ENCODE peak calls at places on chromosomes 3 and 15, in eight cellular contexts. A is breast epithelium, X is sigmoid colon, H is transverse colon, M is prostate gland, I is HCT116, B is upper lobe of left lung, D is endothelial cell of umbilical vein. N is an unnamed sample.

GRCh38 chr15:88882745-88883144 is 12.6 kb downstream of the HAPLN3 start:
- DNase-seq in M (no peak), A (no peak), H (no peak), I (no peak), D (no peak), B (no peak), X (no peak), N (no peak)

GRCh38 chr3:103393395-103394186 is 958.8 kb downstream of the ZPLD1 start:
- DNase-seq in A (no peak), I (no peak), H (no peak), M (no peak), D (no peak), X (no peak), B (no peak), N (no peak)

GRCh38 chr3:155232605-155233004 is 60.9 kb downstream of the STRIT1 start:
- DNase-seq in B (peak), M (peak), H (peak), D (no peak), X (peak), I (peak), A (peak), N (peak)

GRCh38 chr3:29226709-29227108 is 54.2 kb upstream of the RBMS3 start:
- DNase-seq in M (no peak), A (no peak), D (peak), I (no peak), H (no peak), B (no peak), X (no peak), N (no peak)

GRCh38 chr3:43294975-43295374 is 8.6 kb downstream of the SNRK start:
- DNase-seq in H (no peak), I (no peak), B (no peak), A (no peak), M (no peak), X (no peak), D (peak), N (no peak)

GRCh38 chr3:186476044-186476468 is 68.1 kb downstream of the CRYGS start:
- DNase-seq in B (no peak), I (no peak), X (no peak), M (no peak), A (peak), D (no peak), H (no peak), N (no peak)

GRCh38 chr3:120858501-120858900 is 49.5 kb upstream of the STXBP5L start:
- DNase-seq in B (no peak), D (no peak), A (no peak), M (no peak), X (no peak), I (no peak), H (no peak), N (no peak)

GRCh38 chr3:61524933-61525332 is 36.4 kb upstream of the PTPRG start:
- DNase-seq in H (no peak), D (peak), I (no peak), X (no peak), A (no peak), B (no peak), M (no peak), N (no peak)

GRCh38 chr3:146491303-146491702 is 21.9 kb upstream of the PLSCR2 start:
- DNase-seq in D (no peak), M (no peak), X (no peak), H (no peak), A (no peak), B (no peak), I (no peak), N (no peak)

DNA sequence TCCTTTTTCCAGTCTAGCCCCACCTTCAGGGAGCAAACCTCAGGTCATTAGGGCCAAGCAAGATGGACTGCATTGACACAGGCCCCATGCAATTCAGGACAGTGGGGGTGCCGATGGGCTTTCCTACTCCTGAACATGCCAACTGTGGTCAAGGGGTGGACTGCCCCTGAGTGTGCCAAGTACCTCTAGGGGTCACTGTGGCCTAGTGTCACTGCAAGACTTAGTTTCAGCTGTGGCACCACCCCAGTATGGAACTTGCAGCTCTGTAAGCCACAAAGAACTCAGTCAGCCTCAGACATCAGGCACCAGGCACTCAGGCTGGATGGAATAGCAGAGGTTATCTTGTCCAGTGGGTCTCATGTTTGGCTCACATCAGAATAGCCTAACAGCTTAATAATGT is 32.3 kb downstream of the EXOG start:
- DNase-seq in B (no peak), M (no peak), I (no peak), A (no peak), D (no peak), H (no peak), X (no peak), N (no peak)
- TF ChIP-seq CTCF in B (no peak), M (no peak), I (peak), A (no peak), D (no peak), H (no peak), X (no peak), N (no peak)

GRCh38 chr15:56835598-56836275 is 82.7 kb upstream of the TCF12 start:
- DNase-seq in I (no peak), H (no peak), D (no peak), X (no peak), A (no peak), B (no peak), M (no peak), N (no peak)

GRCh38 chr15:56831467-56831866 is 87.0 kb upstream of the TCF12 start:
- DNase-seq in A (no peak), D (no peak), M (no peak), I (no peak), B (no peak), X (no peak), H (no peak), N (no peak)

GRCh38 chr15:56837281-56837680 is 81.2 kb upstream of the TCF12 start:
- DNase-seq in D (no peak), X (no peak), B (no peak), M (no peak), H (no peak), I (no peak), A (no peak), N (no peak)

GRCh38 chr15:56838085-56838484 is 80.4 kb upstream of the TCF12 start:
- DNase-seq in A (no peak), I (no peak), X (no peak), M (no peak), H (no peak), D (no peak), B (no peak), N (no peak)

GRCh38 chr15:56832125-56832524 is 86.3 kb upstream of the TCF12 start:
- DNase-seq in X (peak), A (peak), I (no peak), D (peak), H (peak), M (peak), B (peak), N (no peak)
- TF ChIP-seq POLR2AphosphoS5 in X (peak), A (no peak), I (no peak), D (no peak), H (peak), M (peak), B (no peak), N (no peak)

GRCh38 chr3:36678216-36679013 is 85.9 kb downstream of the DCLK3 start:
- DNase-seq in A (no peak), M (no peak), H (no peak), B (no peak), X (no peak), I (no peak), D (no peak), N (no peak)

GRCh38 chr3:36681867-36682266 is 82.5 kb downstream of the DCLK3 start:
- DNase-seq in M (no peak), A (no peak), X (no peak), I (no peak), H (no peak), B (no peak), D (no peak), N (no peak)

GRCh38 chr3:36674816-36675215 is 89.5 kb downstream of the DCLK3 start:
- DNase-seq in B (no peak), D (no peak), X (no peak), I (no peak), M (no peak), A (no peak), H (no peak), N (no peak)

GRCh38 chr3:36677331-36678007 is 86.9 kb downstream of the DCLK3 start:
- DNase-seq in H (no peak), X (no peak), M (no peak), I (peak), A (no peak), D (no peak), B (no peak), N (no peak)

DNA sequence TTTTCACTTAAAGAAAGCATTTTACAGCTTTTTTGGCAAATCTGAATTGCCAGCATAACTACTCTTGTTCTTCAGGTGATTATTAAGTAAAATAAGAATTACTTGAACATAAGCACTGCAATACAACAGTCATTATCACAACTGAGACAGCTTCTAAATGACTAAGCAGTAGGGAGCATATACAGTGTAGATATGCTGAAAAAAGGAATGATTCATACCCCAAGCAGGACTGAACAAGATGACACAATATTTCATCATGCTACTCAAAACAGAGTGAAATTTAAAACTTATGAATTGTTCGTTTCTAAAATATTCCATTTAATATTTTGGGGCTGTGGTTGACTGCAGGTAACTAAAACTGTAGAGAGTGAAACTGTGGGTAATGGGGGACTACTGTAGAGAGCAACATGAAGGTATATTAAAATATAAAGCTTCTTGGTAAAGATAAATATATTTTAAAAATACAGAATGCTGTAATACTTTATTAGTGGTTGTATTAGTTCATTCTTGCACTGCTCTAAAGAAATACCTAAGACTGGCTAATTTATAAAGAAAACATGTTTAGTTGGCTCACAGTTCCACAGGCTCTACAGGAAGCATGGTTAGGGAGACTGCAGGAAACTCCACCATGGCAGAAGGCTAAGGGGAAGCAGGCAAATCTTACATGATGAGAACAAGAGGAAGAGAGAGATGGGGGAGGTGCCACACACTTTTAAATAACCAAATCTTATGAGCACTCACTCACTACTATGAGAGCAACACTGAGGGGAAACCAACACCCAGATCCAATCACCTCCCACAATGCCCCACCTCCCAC is 84.8 kb downstream of the DCLK3 start:
- DNase-seq in X (no peak), A (no peak), M (no peak), B (no peak), H (no peak), D (no peak), I (peak), N (no peak)
- TF ChIP-seq POLR2A in X (no peak), A (no peak), M (no peak), B (no peak), H (no peak), D (no peak), I (no peak), N (no peak)

GRCh38 chr15:70172561-70172960 is 74.8 kb upstream of the TLE3 start:
- DNase-seq in A (no peak), X (no peak), B (no peak), D (no peak), I (no peak), M (no peak), H (no peak), N (no peak)
- TF ChIP-seq CTCF in A (no peak), X (no peak), B (no peak), D (no peak), I (no peak), M (no peak), H (no peak), N (no peak)

GRCh38 chr15:60827492-60827891 is 348.6 kb upstream of the ICE2 start:
- DNase-seq in H (no peak), A (no peak), M (no peak), B (no peak), X (no peak), D (no peak), I (no peak), N (no peak)

GRCh38 chr15:60835000-60835399 is 356.1 kb upstream of the ICE2 start:
- DNase-seq in B (no peak), I (no peak), A (no peak), X (no peak), D (no peak), H (no peak), M (no peak), N (no peak)

GRCh38 chr15:60831540-60831939 is 352.6 kb upstream of the ICE2 start:
- DNase-seq in M (no peak), I (no peak), D (no peak), B (no peak), X (no peak), H (no peak), A (no peak), N (no peak)

GRCh38 chr15:60829416-60829815 is 350.5 kb upstream of the ICE2 start:
- DNase-seq in A (no peak), X (no peak), I (no peak), D (no peak), H (no peak), M (no peak), B (no peak), N (no peak)

GRCh38 chr15:60830479-60830878 is 351.5 kb upstream of the ICE2 start:
- DNase-seq in X (no peak), B (no peak), A (no peak), H (no peak), D (no peak), I (no peak), M (no peak), N (no peak)
- TF ChIP-seq POLR2AphosphoS5 in X (no peak), B (no peak), A (no peak), H (no peak), D (no peak), I (no peak), M (no peak), N (no peak)

GRCh38 chr15:42734076-42734672 is 2.8 kb downstream of the CDAN1 start:
- DNase-seq in I (no peak), D (no peak), X (no peak), A (no peak), M (no peak), B (no peak), H (no peak), N (no peak)

GRCh38 chr15:42736178-42736792 is 643 bp downstream of the CDAN1 start:
- DNase-seq in M (no peak), D (peak), X (peak), H (no peak), A (no peak), I (no peak), B (no peak), N (no peak)

GRCh38 chr15:42735382-42736165 is 1.4 kb downstream of the CDAN1 start:
- DNase-seq in B (no peak), D (no peak), H (no peak), M (no peak), X (peak), I (no peak), A (no peak), N (no peak)

GRCh38 chr15:42737529-42738328 is 801 bp upstream of the CDAN1 start:
- DNase-seq in D (no peak), X (peak), A (no peak), H (peak), I (peak), M (no peak), B (no peak), N (no peak)

GRCh38 chr15:42736793-42737528 is at the start of gene CDAN1:
- DNase-seq in M (peak), D (peak), I (peak), B (peak), A (peak), H (peak), X (peak), N (peak)
- TF ChIP-seq POLR2A in M (peak), D (peak), I (peak), B (no peak), A (peak), H (peak), X (peak), N (no peak)

GRCh38 chr3:13530241-13531009 is 18.5 kb upstream of the FBLN2 start:
- DNase-seq in I (no peak), M (no peak), X (no peak), D (no peak), H (no peak), B (no peak), A (no peak), N (no peak)

GRCh38 chr3:13529196-13529975 is 19.5 kb upstream of the FBLN2 start:
- DNase-seq in I (no peak), A (no peak), X (no peak), B (no peak), M (no peak), H (no peak), D (no peak), N (no peak)

GRCh38 chr3:13526626-13526949 is 22.3 kb upstream of the FBLN2 start:
- DNase-seq in M (no peak), A (no peak), H (no peak), X (no peak), D (no peak), B (no peak), I (no peak), N (no peak)

GRCh38 chr3:13525827-13526625 is 22.9 kb upstream of the FBLN2 start:
- DNase-seq in H (no peak), A (peak), M (no peak), D (no peak), B (no peak), I (no peak), X (no peak), N (no peak)

DNA sequence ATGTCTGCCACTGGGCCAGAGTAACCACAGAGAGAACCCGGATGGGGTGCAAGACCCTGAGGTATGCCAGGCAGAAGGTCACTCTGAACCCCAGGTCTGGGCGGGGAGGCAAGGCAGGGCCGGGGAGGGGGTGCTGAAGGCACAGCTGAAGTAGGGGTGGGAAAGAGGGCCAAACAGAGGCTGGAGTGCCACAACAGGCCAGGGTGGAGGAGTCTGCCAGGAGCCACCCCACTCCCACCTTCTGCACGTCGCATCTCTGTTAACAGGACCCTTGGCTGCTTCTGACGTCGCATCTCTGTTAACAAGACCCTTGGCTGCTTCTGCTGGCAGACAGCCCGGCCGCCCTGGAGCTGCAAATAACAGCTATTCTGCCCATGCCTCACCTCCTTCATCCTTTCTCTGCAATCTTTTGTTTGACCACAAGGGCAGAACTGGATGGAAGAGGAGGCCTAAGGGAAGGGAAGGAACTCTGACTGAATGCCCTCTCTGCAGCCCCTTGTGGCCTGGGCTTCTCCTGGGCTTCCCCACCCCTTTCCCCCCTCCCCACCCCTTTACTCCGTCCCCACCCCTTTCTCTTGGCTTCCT is 20.6 kb upstream of the FBLN2 start:
- DNase-seq in D (no peak), X (no peak), H (no peak), A (no peak), M (no peak), B (no peak), I (no peak), N (no peak)
- TF ChIP-seq CTCF in D (peak), X (no peak), H (no peak), A (no peak), M (no peak), B (no peak), I (no peak), N (no peak)

DNA sequence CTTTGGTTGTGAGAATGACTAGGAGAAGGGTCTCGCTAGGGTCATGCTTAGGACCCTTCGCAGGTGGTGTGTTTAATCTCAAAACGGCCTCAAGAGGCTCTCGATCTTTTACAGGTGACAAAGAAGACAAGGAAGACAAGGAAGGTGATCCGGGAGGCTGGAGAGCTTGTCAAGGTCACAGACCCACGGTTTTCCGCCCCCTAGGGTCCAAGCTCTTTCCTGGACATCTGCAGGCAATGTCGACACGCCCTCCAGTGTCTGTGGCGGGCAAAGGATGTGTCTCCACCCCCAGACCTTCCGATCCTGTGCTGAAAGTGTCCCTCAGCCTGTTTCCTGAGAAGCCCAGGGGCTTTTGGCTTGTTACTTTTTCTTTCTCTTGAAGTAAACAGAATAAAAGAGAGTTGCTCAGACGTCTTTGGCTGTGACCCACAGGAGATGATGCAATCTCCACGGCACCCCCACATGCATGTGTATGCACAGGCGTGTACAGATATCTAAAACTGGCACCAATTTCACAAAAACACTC is 108.7 kb downstream of the KLF13 start:
- DNase-seq in B (peak), I (peak), H (peak), A (peak), X (peak), D (peak), M (peak), N (peak)
- TF ChIP-seq POLR2AphosphoS5 in B (no peak), I (no peak), H (peak), A (no peak), X (no peak), D (no peak), M (peak), N (no peak)

DNA sequence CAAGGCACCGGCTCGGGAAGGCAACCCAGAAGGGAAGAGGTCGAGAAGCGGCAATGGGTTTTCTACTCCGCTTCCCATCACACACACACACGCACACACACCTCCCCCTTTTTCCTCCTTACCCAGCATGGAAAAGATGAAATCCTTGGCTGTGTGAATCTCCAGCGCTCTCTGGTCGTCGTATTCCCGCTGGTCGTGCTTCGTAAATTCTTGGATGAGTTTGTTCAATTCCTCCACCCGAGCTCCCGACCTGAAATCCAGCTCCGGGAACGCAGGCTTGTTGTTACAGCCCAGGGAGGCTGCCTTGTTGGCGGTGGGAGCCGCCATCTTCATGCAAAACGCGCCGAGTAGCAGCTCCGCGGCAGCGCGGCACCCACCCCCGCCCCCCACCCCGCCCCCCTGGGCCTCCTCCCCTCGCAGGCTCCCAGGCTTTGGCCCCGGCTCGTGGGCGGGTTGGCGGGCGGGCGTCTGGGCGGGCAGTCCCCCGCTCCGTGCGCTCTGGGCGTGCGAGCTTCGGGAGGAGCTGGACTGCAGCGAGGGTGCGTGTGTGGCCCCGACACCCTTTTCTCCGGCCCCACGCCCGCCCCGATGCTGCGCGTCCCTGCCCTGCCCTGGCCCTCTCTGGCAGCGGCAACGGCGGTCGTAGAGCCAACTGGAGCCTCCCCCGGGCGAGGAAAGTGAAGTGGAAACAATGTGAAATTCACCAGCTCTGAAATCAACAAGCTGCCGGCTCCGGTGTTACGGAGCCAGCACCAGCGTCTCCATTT is at the start of gene MB21D2:
- DNase-seq in I (peak), H (peak), X (peak), B (peak), A (peak), M (peak), D (peak), N (peak)
- TF ChIP-seq POLR2A in I (peak), H (no peak), X (peak), B (no peak), A (no peak), M (no peak), D (peak), N (no peak)

N was measured in suprapubic skin.